ENCODE peak calls at places on chromosomes 2 and 18, in eight cellular contexts. One of them, this sample, is unnamed.

GRCh38 chr2:207767461-207768167 is 2.1 kb downstream of the FZD5 start:
- DNase-seq in memory B cell: no peak
- DNase-seq in activated effector memory CD4-positive, alpha-beta T cell treated with anti-CD3 and anti-CD28 coated beads, Interleukin-2, amount 50 U/mL, for 16 hours: no peak
- DNase-seq in mesendoderm: peak; percentile 79
- DNase-seq in cardiac fibroblast: peak; percentile 30
- DNase-seq in T follicular helper cell: no peak
- DNase-seq in iPS-NIHi11: no peak
- DNase-seq in ecto neural progenitor cell: peak; percentile 74
- DNase-seq in this sample: no peak

GRCh38 chr18:63897072-63897471 is 9.6 kb downstream of the SERPINB2 start:
- DNase-seq in memory B cell: no peak
- DNase-seq in activated effector memory CD4-positive, alpha-beta T cell treated with anti-CD3 and anti-CD28 coated beads, Interleukin-2, amount 50 U/mL, for 16 hours: no peak
- DNase-seq in mesendoderm: peak; percentile 20
- DNase-seq in cardiac fibroblast: peak; percentile 53
- DNase-seq in T follicular helper cell: no peak
- DNase-seq in iPS-NIHi11: no peak
- DNase-seq in ecto neural progenitor cell: no peak
- DNase-seq in this sample: peak; percentile 22

GRCh38 chr2:34738691-34739090 is 1139.6 kb upstream of the FAM98A start:
- DNase-seq in memory B cell: no peak
- DNase-seq in activated effector memory CD4-positive, alpha-beta T cell treated with anti-CD3 and anti-CD28 coated beads, Interleukin-2, amount 50 U/mL, for 16 hours: no peak
- DNase-seq in mesendoderm: peak; percentile 71
- DNase-seq in cardiac fibroblast: no peak
- DNase-seq in T follicular helper cell: no peak
- DNase-seq in iPS-NIHi11: peak; percentile 29
- DNase-seq in ecto neural progenitor cell: peak; percentile 45
- DNase-seq in this sample: no peak

GRCh38 chr2:198414976-198415375 is 610.6 kb downstream of the PLCL1 start:
- DNase-seq in memory B cell: no peak
- DNase-seq in activated effector memory CD4-positive, alpha-beta T cell treated with anti-CD3 and anti-CD28 coated beads, Interleukin-2, amount 50 U/mL, for 16 hours: no peak
- DNase-seq in mesendoderm: no peak
- DNase-seq in cardiac fibroblast: no peak
- DNase-seq in T follicular helper cell: no peak
- DNase-seq in iPS-NIHi11: no peak
- DNase-seq in ecto neural progenitor cell: no peak
- DNase-seq in this sample: no peak

GRCh38 chr2:11155326-11156059 is at the start of gene SLC66A3:
- DNase-seq in memory B cell: peak; percentile 88
- DNase-seq in activated effector memory CD4-positive, alpha-beta T cell treated with anti-CD3 and anti-CD28 coated beads, Interleukin-2, amount 50 U/mL, for 16 hours: no peak
- DNase-seq in mesendoderm: peak; percentile 87
- DNase-seq in cardiac fibroblast: no peak
- DNase-seq in T follicular helper cell: no peak
- DNase-seq in iPS-NIHi11: no peak
- DNase-seq in ecto neural progenitor cell: peak; percentile 96
- DNase-seq in this sample: peak; percentile 63

GRCh38 chr18:79570266-79571201 is 109.1 kb upstream of the CTDP1 start:
- DNase-seq in memory B cell: no peak
- DNase-seq in activated effector memory CD4-positive, alpha-beta T cell treated with anti-CD3 and anti-CD28 coated beads, Interleukin-2, amount 50 U/mL, for 16 hours: peak; percentile 50
- DNase-seq in mesendoderm: peak; percentile 38
- DNase-seq in cardiac fibroblast: peak; percentile 26
- DNase-seq in T follicular helper cell: no peak
- DNase-seq in iPS-NIHi11: peak; percentile 45
- DNase-seq in ecto neural progenitor cell: no peak
- DNase-seq in this sample: no peak

GRCh38 chr18:61579581-61579980 is 246.4 kb downstream of the CDH20 start:
- DNase-seq in memory B cell: no peak
- DNase-seq in activated effector memory CD4-positive, alpha-beta T cell treated with anti-CD3 and anti-CD28 coated beads, Interleukin-2, amount 50 U/mL, for 16 hours: no peak
- DNase-seq in mesendoderm: no peak
- DNase-seq in cardiac fibroblast: no peak
- DNase-seq in T follicular helper cell: no peak
- DNase-seq in iPS-NIHi11: no peak
- DNase-seq in ecto neural progenitor cell: no peak
- DNase-seq in this sample: no peak

GRCh38 chr18:54961016-54961423 is 1.8 kb upstream of the CCDC68 start:
- DNase-seq in memory B cell: no peak
- DNase-seq in activated effector memory CD4-positive, alpha-beta T cell treated with anti-CD3 and anti-CD28 coated beads, Interleukin-2, amount 50 U/mL, for 16 hours: no peak
- DNase-seq in mesendoderm: no peak
- DNase-seq in cardiac fibroblast: peak; percentile 30
- DNase-seq in T follicular helper cell: no peak
- DNase-seq in iPS-NIHi11: no peak
- DNase-seq in ecto neural progenitor cell: no peak
- DNase-seq in this sample: no peak

GRCh38 chr18:45324489-45325111 is 290.7 kb upstream of the SLC14A2 start:
- DNase-seq in memory B cell: no peak
- DNase-seq in activated effector memory CD4-positive, alpha-beta T cell treated with anti-CD3 and anti-CD28 coated beads, Interleukin-2, amount 50 U/mL, for 16 hours: no peak
- DNase-seq in mesendoderm: peak; percentile 74
- DNase-seq in cardiac fibroblast: peak; percentile 94
- DNase-seq in T follicular helper cell: no peak
- DNase-seq in iPS-NIHi11: peak; percentile 67
- DNase-seq in ecto neural progenitor cell: no peak
- DNase-seq in this sample: no peak

GRCh38 chr2:151928380-151928779 is 100.2 kb upstream of the ARL5A start:
- DNase-seq in memory B cell: no peak
- DNase-seq in activated effector memory CD4-positive, alpha-beta T cell treated with anti-CD3 and anti-CD28 coated beads, Interleukin-2, amount 50 U/mL, for 16 hours: no peak
- DNase-seq in mesendoderm: peak; percentile 54
- DNase-seq in cardiac fibroblast: no peak
- DNase-seq in T follicular helper cell: no peak
- DNase-seq in iPS-NIHi11: no peak
- DNase-seq in ecto neural progenitor cell: no peak
- DNase-seq in this sample: no peak

GRCh38 chr2:10686176-10686575 is 3.6 kb downstream of the NOL10 start:
- DNase-seq in memory B cell: no peak
- DNase-seq in activated effector memory CD4-positive, alpha-beta T cell treated with anti-CD3 and anti-CD28 coated beads, Interleukin-2, amount 50 U/mL, for 16 hours: no peak
- DNase-seq in mesendoderm: no peak
- DNase-seq in cardiac fibroblast: no peak
- DNase-seq in T follicular helper cell: no peak
- DNase-seq in iPS-NIHi11: no peak
- DNase-seq in ecto neural progenitor cell: no peak
- DNase-seq in this sample: no peak

GRCh38 chr2:223165423-223166214 is 113.6 kb downstream of the KCNE4 start:
- DNase-seq in memory B cell: no peak
- DNase-seq in activated effector memory CD4-positive, alpha-beta T cell treated with anti-CD3 and anti-CD28 coated beads, Interleukin-2, amount 50 U/mL, for 16 hours: no peak
- DNase-seq in mesendoderm: no peak
- DNase-seq in cardiac fibroblast: peak; percentile 8
- DNase-seq in T follicular helper cell: no peak
- DNase-seq in iPS-NIHi11: no peak
- DNase-seq in ecto neural progenitor cell: no peak
- DNase-seq in this sample: no peak

GRCh38 chr2:135791418-135792190 is 45.4 kb downstream of the LCT start:
- DNase-seq in memory B cell: no peak
- DNase-seq in activated effector memory CD4-positive, alpha-beta T cell treated with anti-CD3 and anti-CD28 coated beads, Interleukin-2, amount 50 U/mL, for 16 hours: no peak
- DNase-seq in mesendoderm: no peak
- DNase-seq in cardiac fibroblast: peak; percentile 37
- DNase-seq in T follicular helper cell: no peak
- DNase-seq in iPS-NIHi11: no peak
- DNase-seq in ecto neural progenitor cell: no peak
- DNase-seq in this sample: no peak

GRCh38 chr18:22391571-22392359 is 25.9 kb downstream of the CTAGE1 start:
- DNase-seq in memory B cell: no peak
- DNase-seq in activated effector memory CD4-positive, alpha-beta T cell treated with anti-CD3 and anti-CD28 coated beads, Interleukin-2, amount 50 U/mL, for 16 hours: no peak
- DNase-seq in mesendoderm: no peak
- DNase-seq in cardiac fibroblast: peak; percentile 85
- DNase-seq in T follicular helper cell: no peak
- DNase-seq in iPS-NIHi11: no peak
- DNase-seq in ecto neural progenitor cell: no peak
- DNase-seq in this sample: peak; percentile 5

GRCh38 chr2:220198911-220199310 is 571.5 kb downstream of the SLC4A3 start:
- DNase-seq in memory B cell: no peak
- DNase-seq in activated effector memory CD4-positive, alpha-beta T cell treated with anti-CD3 and anti-CD28 coated beads, Interleukin-2, amount 50 U/mL, for 16 hours: no peak
- DNase-seq in mesendoderm: no peak
- DNase-seq in cardiac fibroblast: peak; percentile 77
- DNase-seq in T follicular helper cell: no peak
- DNase-seq in iPS-NIHi11: no peak
- DNase-seq in ecto neural progenitor cell: no peak
- DNase-seq in this sample: no peak

GRCh38 chr2:97742381-97742847 is 29.0 kb downstream of the ZAP70 start:
- DNase-seq in memory B cell: no peak
- DNase-seq in activated effector memory CD4-positive, alpha-beta T cell treated with anti-CD3 and anti-CD28 coated beads, Interleukin-2, amount 50 U/mL, for 16 hours: peak; percentile 69
- DNase-seq in mesendoderm: no peak
- DNase-seq in cardiac fibroblast: no peak
- DNase-seq in T follicular helper cell: no peak
- DNase-seq in iPS-NIHi11: no peak
- DNase-seq in ecto neural progenitor cell: no peak
- DNase-seq in this sample: no peak

GRCh38 chr2:176091329-176092258 is 927 bp upstream of the HOXD13 start:
- DNase-seq in memory B cell: no peak
- DNase-seq in activated effector memory CD4-positive, alpha-beta T cell treated with anti-CD3 and anti-CD28 coated beads, Interleukin-2, amount 50 U/mL, for 16 hours: peak; percentile 47
- DNase-seq in mesendoderm: peak; percentile 37
- DNase-seq in cardiac fibroblast: no peak
- DNase-seq in T follicular helper cell: no peak
- DNase-seq in iPS-NIHi11: no peak
- DNase-seq in ecto neural progenitor cell: no peak
- DNase-seq in this sample: no peak

GRCh38 chr2:131045286-131045924 is 47.9 kb downstream of the FAM168B start:
- DNase-seq in memory B cell: no peak
- DNase-seq in activated effector memory CD4-positive, alpha-beta T cell treated with anti-CD3 and anti-CD28 coated beads, Interleukin-2, amount 50 U/mL, for 16 hours: no peak
- DNase-seq in mesendoderm: no peak
- DNase-seq in cardiac fibroblast: no peak
- DNase-seq in T follicular helper cell: no peak
- DNase-seq in iPS-NIHi11: no peak
- DNase-seq in ecto neural progenitor cell: no peak
- DNase-seq in this sample: no peak

This sample was measured in foreskin melanocyte.